ENCODE peak calls at places on chromosomes 11 and 22, in eight cellular contexts. One of them, this sample, is unnamed.

GRCh38 chr11:66159585-66159984 is 89.5 kb downstream of the PACS1 start:
- DNase-seq in mammary epithelial cell: no peak
- DNase-seq in NAMALWA: no peak
- DNase-seq in C1 segment of cervical spinal cord: no peak
- DNase-seq in activated CD4-positive, alpha-beta T cell treated with anti-CD3 and anti-CD28 coated beads, Interleukin-2, amount 10 ng/mL, durations not matched to agents 7 days and 5 days: no peak
- DNase-seq in tibial nerve: no peak
- DNase-seq in HEK293T: no peak
- DNase-seq in activated T-cell treated with anti-CD3 and anti-CD28 coated beads, Interleukin-2, amount 50 U/mL, for 72 hours: no peak
- DNase-seq in this sample: no peak

GRCh38 chr11:106608677-106609076 is 409.6 kb downstream of the GUCY1A2 start:
- DNase-seq in mammary epithelial cell: peak; percentile 51
- DNase-seq in NAMALWA: no peak
- DNase-seq in C1 segment of cervical spinal cord: no peak
- DNase-seq in activated CD4-positive, alpha-beta T cell treated with anti-CD3 and anti-CD28 coated beads, Interleukin-2, amount 10 ng/mL, durations not matched to agents 7 days and 5 days: no peak
- DNase-seq in tibial nerve: no peak
- DNase-seq in HEK293T: no peak
- DNase-seq in activated T-cell treated with anti-CD3 and anti-CD28 coated beads, Interleukin-2, amount 50 U/mL, for 72 hours: no peak
- DNase-seq in this sample: no peak

GRCh38 chr11:18093946-18094345 is 11.9 kb downstream of the SAAL1 start:
- DNase-seq in mammary epithelial cell: no peak
- DNase-seq in NAMALWA: no peak
- DNase-seq in C1 segment of cervical spinal cord: no peak
- DNase-seq in activated CD4-positive, alpha-beta T cell treated with anti-CD3 and anti-CD28 coated beads, Interleukin-2, amount 10 ng/mL, durations not matched to agents 7 days and 5 days: no peak
- DNase-seq in tibial nerve: no peak
- DNase-seq in HEK293T: no peak
- DNase-seq in activated T-cell treated with anti-CD3 and anti-CD28 coated beads, Interleukin-2, amount 50 U/mL, for 72 hours: no peak
- DNase-seq in this sample: no peak

GRCh38 chr22:35361001-35361551 is 19.8 kb upstream of the HMOX1 start:
- DNase-seq in mammary epithelial cell: no peak
- DNase-seq in NAMALWA: no peak
- DNase-seq in C1 segment of cervical spinal cord: no peak
- DNase-seq in activated CD4-positive, alpha-beta T cell treated with anti-CD3 and anti-CD28 coated beads, Interleukin-2, amount 10 ng/mL, durations not matched to agents 7 days and 5 days: no peak
- DNase-seq in tibial nerve: no peak
- DNase-seq in HEK293T: no peak
- DNase-seq in activated T-cell treated with anti-CD3 and anti-CD28 coated beads, Interleukin-2, amount 50 U/mL, for 72 hours: no peak
- DNase-seq in this sample: no peak

GRCh38 chr22:40534379-40535188 is 101.9 kb downstream of the MRTFA start:
- DNase-seq in mammary epithelial cell: peak; percentile 52
- DNase-seq in NAMALWA: peak; percentile 20
- DNase-seq in C1 segment of cervical spinal cord: no peak
- DNase-seq in activated CD4-positive, alpha-beta T cell treated with anti-CD3 and anti-CD28 coated beads, Interleukin-2, amount 10 ng/mL, durations not matched to agents 7 days and 5 days: no peak
- DNase-seq in tibial nerve: no peak
- DNase-seq in HEK293T: no peak
- DNase-seq in activated T-cell treated with anti-CD3 and anti-CD28 coated beads, Interleukin-2, amount 50 U/mL, for 72 hours: no peak
- DNase-seq in this sample: no peak

GRCh38 chr11:69138265-69138664 is 17.5 kb upstream of the SMIM38 start:
- DNase-seq in mammary epithelial cell: peak; percentile 96
- DNase-seq in NAMALWA: no peak
- DNase-seq in C1 segment of cervical spinal cord: no peak
- DNase-seq in activated CD4-positive, alpha-beta T cell treated with anti-CD3 and anti-CD28 coated beads, Interleukin-2, amount 10 ng/mL, durations not matched to agents 7 days and 5 days: no peak
- DNase-seq in tibial nerve: no peak
- DNase-seq in HEK293T: no peak
- DNase-seq in activated T-cell treated with anti-CD3 and anti-CD28 coated beads, Interleukin-2, amount 50 U/mL, for 72 hours: no peak
- DNase-seq in this sample: no peak

GRCh38 chr11:120188371-120188770 is 22.5 kb upstream of the OAF start:
- DNase-seq in mammary epithelial cell: no peak
- DNase-seq in NAMALWA: no peak
- DNase-seq in C1 segment of cervical spinal cord: no peak
- DNase-seq in activated CD4-positive, alpha-beta T cell treated with anti-CD3 and anti-CD28 coated beads, Interleukin-2, amount 10 ng/mL, durations not matched to agents 7 days and 5 days: no peak
- DNase-seq in tibial nerve: no peak
- DNase-seq in HEK293T: no peak
- DNase-seq in activated T-cell treated with anti-CD3 and anti-CD28 coated beads, Interleukin-2, amount 50 U/mL, for 72 hours: no peak
- DNase-seq in this sample: no peak

GRCh38 chr22:20155330-20156041 is 4.6 kb upstream of the CCDC188 start:
- DNase-seq in mammary epithelial cell: peak; percentile 49
- DNase-seq in NAMALWA: peak; percentile 38
- DNase-seq in C1 segment of cervical spinal cord: peak; percentile 9
- DNase-seq in activated CD4-positive, alpha-beta T cell treated with anti-CD3 and anti-CD28 coated beads, Interleukin-2, amount 10 ng/mL, durations not matched to agents 7 days and 5 days: peak; percentile 28
- DNase-seq in tibial nerve: no peak
- DNase-seq in HEK293T: no peak
- DNase-seq in activated T-cell treated with anti-CD3 and anti-CD28 coated beads, Interleukin-2, amount 50 U/mL, for 72 hours: no peak
- DNase-seq in this sample: no peak

GRCh38 chr11:73306069-73306468 is 2.0 kb upstream of the ARHGEF17 start:
- DNase-seq in mammary epithelial cell: no peak
- DNase-seq in NAMALWA: peak; percentile 55
- DNase-seq in C1 segment of cervical spinal cord: no peak
- DNase-seq in activated CD4-positive, alpha-beta T cell treated with anti-CD3 and anti-CD28 coated beads, Interleukin-2, amount 10 ng/mL, durations not matched to agents 7 days and 5 days: no peak
- DNase-seq in tibial nerve: no peak
- DNase-seq in HEK293T: no peak
- DNase-seq in activated T-cell treated with anti-CD3 and anti-CD28 coated beads, Interleukin-2, amount 50 U/mL, for 72 hours: no peak
- DNase-seq in this sample: no peak

GRCh38 chr11:54927704-54928103 is 221.1 kb downstream of the OR4A5 start:
- DNase-seq in mammary epithelial cell: no peak
- DNase-seq in NAMALWA: no peak
- DNase-seq in C1 segment of cervical spinal cord: no peak
- DNase-seq in activated CD4-positive, alpha-beta T cell treated with anti-CD3 and anti-CD28 coated beads, Interleukin-2, amount 10 ng/mL, durations not matched to agents 7 days and 5 days: no peak
- DNase-seq in tibial nerve: no peak
- DNase-seq in HEK293T: no peak
- DNase-seq in activated T-cell treated with anti-CD3 and anti-CD28 coated beads, Interleukin-2, amount 50 U/mL, for 72 hours: no peak
- DNase-seq in this sample: no peak

GRCh38 chr11:119218141-119218878 is 12.2 kb downstream of the CBL start:
- DNase-seq in mammary epithelial cell: peak; percentile 96
- DNase-seq in NAMALWA: no peak
- DNase-seq in C1 segment of cervical spinal cord: no peak
- DNase-seq in activated CD4-positive, alpha-beta T cell treated with anti-CD3 and anti-CD28 coated beads, Interleukin-2, amount 10 ng/mL, durations not matched to agents 7 days and 5 days: no peak
- DNase-seq in tibial nerve: no peak
- DNase-seq in HEK293T: no peak
- DNase-seq in activated T-cell treated with anti-CD3 and anti-CD28 coated beads, Interleukin-2, amount 50 U/mL, for 72 hours: peak; percentile 36
- DNase-seq in this sample: peak; percentile 31

GRCh38 chr11:116595305-116595880 is 177.4 kb downstream of the BUD13 start:
- DNase-seq in mammary epithelial cell: no peak
- DNase-seq in NAMALWA: no peak
- DNase-seq in C1 segment of cervical spinal cord: no peak
- DNase-seq in activated CD4-positive, alpha-beta T cell treated with anti-CD3 and anti-CD28 coated beads, Interleukin-2, amount 10 ng/mL, durations not matched to agents 7 days and 5 days: no peak
- DNase-seq in tibial nerve: no peak
- DNase-seq in HEK293T: no peak
- DNase-seq in activated T-cell treated with anti-CD3 and anti-CD28 coated beads, Interleukin-2, amount 50 U/mL, for 72 hours: no peak
- DNase-seq in this sample: no peak

GRCh38 chr11:65613091-65613928 is 711 bp downstream of the MAP3K11 start:
- DNase-seq in mammary epithelial cell: peak; percentile 9
- DNase-seq in NAMALWA: no peak
- DNase-seq in C1 segment of cervical spinal cord: no peak
- DNase-seq in activated CD4-positive, alpha-beta T cell treated with anti-CD3 and anti-CD28 coated beads, Interleukin-2, amount 10 ng/mL, durations not matched to agents 7 days and 5 days: peak; percentile 19
- DNase-seq in tibial nerve: no peak
- DNase-seq in HEK293T: no peak
- DNase-seq in activated T-cell treated with anti-CD3 and anti-CD28 coated beads, Interleukin-2, amount 50 U/mL, for 72 hours: peak; percentile 31
- DNase-seq in this sample: no peak

GRCh38 chr11:35851342-35851741 is 92.5 kb upstream of the LDLRAD3 start:
- DNase-seq in mammary epithelial cell: no peak
- DNase-seq in NAMALWA: no peak
- DNase-seq in C1 segment of cervical spinal cord: no peak
- DNase-seq in activated CD4-positive, alpha-beta T cell treated with anti-CD3 and anti-CD28 coated beads, Interleukin-2, amount 10 ng/mL, durations not matched to agents 7 days and 5 days: no peak
- DNase-seq in tibial nerve: no peak
- DNase-seq in HEK293T: no peak
- DNase-seq in activated T-cell treated with anti-CD3 and anti-CD28 coated beads, Interleukin-2, amount 50 U/mL, for 72 hours: no peak
- DNase-seq in this sample: no peak

GRCh38 chr22:41976070-41976901 is 7.0 kb downstream of the SEPTIN3 start:
- DNase-seq in mammary epithelial cell: no peak
- DNase-seq in NAMALWA: peak; percentile 17
- DNase-seq in C1 segment of cervical spinal cord: peak; percentile 45
- DNase-seq in activated CD4-positive, alpha-beta T cell treated with anti-CD3 and anti-CD28 coated beads, Interleukin-2, amount 10 ng/mL, durations not matched to agents 7 days and 5 days: peak; percentile 45
- DNase-seq in tibial nerve: no peak
- DNase-seq in HEK293T: peak; percentile 71
- DNase-seq in activated T-cell treated with anti-CD3 and anti-CD28 coated beads, Interleukin-2, amount 50 U/mL, for 72 hours: peak; percentile 70
- DNase-seq in this sample: no peak

GRCh38 chr11:104490182-104490581 is 326.2 kb upstream of the PDGFD start:
- DNase-seq in mammary epithelial cell: no peak
- DNase-seq in NAMALWA: no peak
- DNase-seq in C1 segment of cervical spinal cord: no peak
- DNase-seq in activated CD4-positive, alpha-beta T cell treated with anti-CD3 and anti-CD28 coated beads, Interleukin-2, amount 10 ng/mL, durations not matched to agents 7 days and 5 days: no peak
- DNase-seq in tibial nerve: no peak
- DNase-seq in HEK293T: no peak
- DNase-seq in activated T-cell treated with anti-CD3 and anti-CD28 coated beads, Interleukin-2, amount 50 U/mL, for 72 hours: peak; percentile 0
- DNase-seq in this sample: no peak